ENCODE peak calls at places on chromosome 9, in seven cellular contexts. T is ovary; W is AG04449; F is T-helper 2 cell; Z is kidney glomerular epithelial cell; P is Calu3; M is activated T-helper 1 cell treated with anti-CD3 and anti-CD28 coated beads, Interleukin-12 subunit alpha, Interleukin-12 subunit beta, Interleukin-2, Interleukin-4 antibody, amounts not matched to agents 30 ng/mL and 10 ng/mL and 1 ng/mL, durations not matched to agents 14 hours and 24 hours and 36 hours. L is an unnamed sample.

GRCh38 chr9:111429175-111429574 is 55.0 kb downstream of the ECPAS start:
- DNase-seq in P (no peak), W (no peak), M (no peak), Z (no peak), F (no peak), T (no peak), L (peak)

GRCh38 chr9:14018061-14018460 is 295.9 kb downstream of the NFIB start:
- DNase-seq in P (no peak), T (peak), M (no peak), Z (peak), W (no peak), F (no peak), L (peak)

GRCh38 chr9:14961372-14962068 is 51.3 kb upstream of the FREM1 start:
- DNase-seq in W (no peak), F (no peak), M (no peak), P (peak), Z (no peak), T (no peak), L (peak)

GRCh38 chr9:935348-935965 is 41.0 kb upstream of the DMRT3 start:
- DNase-seq in W (no peak), F (no peak), T (no peak), P (no peak), M (no peak), Z (peak), L (peak)

GRCh38 chr9:38277601-38278200 is 114.8 kb upstream of the ALDH1B1 start:
- DNase-seq in Z (no peak), F (no peak), P (no peak), W (no peak), M (no peak), T (no peak), L (peak)

GRCh38 chr9:90741036-90741435 is 60.6 kb upstream of the SYK start:
- DNase-seq in M (no peak), P (no peak), F (no peak), W (no peak), Z (no peak), T (no peak), L (no peak)

GRCh38 chr9:136499935-136500910 is 17.4 kb upstream of the SEC16A start:
- DNase-seq in Z (no peak), T (no peak), P (no peak), F (no peak), M (no peak), W (no peak), L (no peak)

GRCh38 chr9:137777761-137778160 is 99.8 kb upstream of the CACNA1B start:
- DNase-seq in M (no peak), P (no peak), Z (no peak), W (no peak), F (no peak), T (no peak), L (no peak)

GRCh38 chr9:80467632-80468031 is 895.9 kb downstream of the TLE4 start:
- DNase-seq in M (no peak), Z (no peak), W (no peak), T (no peak), F (no peak), P (no peak), L (peak)

GRCh38 chr9:110769667-110770066 is 101.1 kb downstream of the MUSK start:
- DNase-seq in W (no peak), Z (peak), P (no peak), F (no peak), M (no peak), T (no peak), L (no peak)

GRCh38 chr9:14315754-14316573 is 2.0 kb upstream of the NFIB start:
- DNase-seq in F (no peak), W (no peak), T (peak), M (no peak), Z (peak), P (peak), L (peak)

GRCh38 chr9:110148868-110149267 is 59.1 kb downstream of the C9orf152 start:
- DNase-seq in F (no peak), Z (no peak), M (no peak), W (no peak), T (no peak), P (no peak), L (no peak)

GRCh38 chr9:68825755-68826500 is 120.9 kb downstream of the PIP5K1B start:
- DNase-seq in Z (no peak), T (no peak), W (no peak), F (no peak), M (no peak), P (no peak), L (no peak)

GRCh38 chr9:108056805-108057386 is 567.3 kb upstream of the KLF4 start:
- DNase-seq in P (no peak), Z (peak), W (no peak), F (no peak), M (no peak), T (no peak), L (peak)

GRCh38 chr9:98833090-98833956 is 25.9 kb downstream of the GALNT12 start:
- DNase-seq in M (no peak), T (no peak), W (no peak), Z (no peak), P (peak), F (no peak), L (no peak)

GRCh38 chr9:126470251-126470993 is 143.3 kb upstream of the LMX1B start:
- DNase-seq in W (no peak), Z (no peak), T (no peak), M (no peak), F (no peak), P (no peak), L (no peak)

GRCh38 chr9:13787234-13787833 is 507.8 kb upstream of the MPDZ start:
- DNase-seq in F (no peak), W (no peak), P (no peak), Z (no peak), T (no peak), M (no peak), L (no peak)

GRCh38 chr9:22374021-22374420 is 72.6 kb upstream of the DMRTA1 start:
- DNase-seq in W (no peak), T (no peak), M (no peak), Z (no peak), F (no peak), P (no peak), L (no peak)

GRCh38 chr9:131516274-131516565 is 13.5 kb downstream of the POMT1 start:
- DNase-seq in P (no peak), T (no peak), M (no peak), F (no peak), W (no peak), Z (no peak), L (no peak)

L was measured in kidney tubule cell.